ENCODE peak calls at places on chromosomes 7 and 10, in seven cellular contexts. E is NCI-H2081 treated with DMSO at 0.1 percent for 48 hours; P is SK-MEL-5; L is left cardiac atrium; H is stomach; U is T-helper 1 cell; K is CD4-positive, alpha-beta T cell. C is an unnamed sample.

GRCh38 chr7:133310232-133310852 is 57.5 kb downstream of the EXOC4 start:
- DNase-seq in E (peak), L (peak), U (no peak), H (peak), P (no peak), K (no peak), C (no peak)

GRCh38 chr7:123966936-123967335 is 41.9 kb downstream of the SPAM1 start:
- DNase-seq in E (no peak), P (peak), H (no peak), U (no peak), K (no peak), L (no peak), C (no peak)

GRCh38 chr10:122373713-122374112 is 795 bp upstream of the PLEKHA1 start:
- DNase-seq in H (no peak), U (no peak), L (no peak), E (no peak), P (no peak), K (no peak), C (no peak)

GRCh38 chr7:158959021-158959717 is 102.8 kb downstream of the DYNC2I1 start:
- DNase-seq in E (no peak), L (no peak), U (no peak), H (no peak), K (no peak), P (no peak), C (no peak)

GRCh38 chr10:94085766-94086437 is 92.2 kb downstream of the PLCE1 start:
- DNase-seq in H (no peak), K (no peak), U (no peak), L (no peak), P (peak), E (no peak), C (peak)

GRCh38 chr7:41113663-41114062 is 589.2 kb downstream of the INHBA start:
- DNase-seq in K (no peak), H (no peak), L (no peak), P (no peak), E (no peak), U (no peak), C (no peak)

GRCh38 chr10:12844796-12845524 is 156.6 kb downstream of the CCDC3 start:
- DNase-seq in H (no peak), K (no peak), E (no peak), L (no peak), U (no peak), P (no peak), C (peak)

GRCh38 chr10:15360566-15360965 is 10.5 kb downstream of the FAM171A1 start:
- DNase-seq in E (no peak), L (no peak), K (no peak), P (no peak), H (no peak), U (no peak), C (no peak)

GRCh38 chr7:44293561-44294324 is 31.7 kb downstream of the CAMK2B start:
- DNase-seq in H (peak), K (peak), P (no peak), U (no peak), E (no peak), L (peak), C (no peak)

GRCh38 chr7:36273836-36274235 is 115.8 kb upstream of the ANLN start:
- DNase-seq in H (no peak), L (no peak), E (no peak), U (no peak), K (no peak), P (no peak), C (no peak)

GRCh38 chr10:95264227-95265051 is 26.4 kb downstream of the PDLIM1 start:
- DNase-seq in E (no peak), L (no peak), K (no peak), U (no peak), P (no peak), H (no peak), C (peak)

GRCh38 chr10:11403116-11403515 is 208.3 kb downstream of the USP6NL start:
- DNase-seq in K (peak), H (no peak), U (peak), P (no peak), L (no peak), E (no peak), C (no peak)

GRCh38 chr7:100095289-100095688 is 5.9 kb downstream of the MCM7 start:
- DNase-seq in E (no peak), P (no peak), K (no peak), L (no peak), H (no peak), U (no peak), C (no peak)

GRCh38 chr10:124693801-124694416 is 50.3 kb downstream of the FAM53B start:
- DNase-seq in K (no peak), U (no peak), P (no peak), L (peak), H (no peak), E (no peak), C (no peak)

GRCh38 chr10:59623100-59623822 is 86.4 kb downstream of the SLC16A9 start:
- DNase-seq in P (no peak), H (no peak), L (no peak), K (no peak), E (no peak), U (no peak), C (no peak)